ENCODE peak calls at places on chromosomes 11 and 22, in eight cellular contexts. A is fibroblast of lung, B is natural killer cell, M is heart right ventricle, T is AG04449, L is upper lobe of left lung, S is A549, F is spleen. P is an unnamed sample.

GRCh38 chr22:44724859-44725258 is 22.9 kb downstream of the PRR5 start:
- DNase-seq in A (no peak), B (no peak), M (no peak), T (no peak), L (peak; percentile 56), S (no peak), F (no peak), P (no peak)

GRCh38 chr11:86193297-86194095 is 51.1 kb upstream of the EED start:
- DNase-seq in A (peak; percentile 84), B (peak; percentile 37), M (peak; percentile 91), T (no peak), L (no peak), S (peak; percentile 87), F (peak; percentile 85), P (no peak)

GRCh38 chr11:110984147-110984546 is 261.4 kb upstream of the POU2AF2 start:
- DNase-seq in A (peak; percentile 51), B (no peak), M (no peak), T (no peak), L (no peak), S (no peak), F (no peak), P (no peak)

GRCh38 chr11:126420730-126421083 is 65.2 kb downstream of the ST3GAL4 start:
- DNase-seq in A (no peak), B (no peak), M (no peak), T (no peak), L (no peak), S (no peak), F (no peak), P (no peak)

GRCh38 chr11:65788801-65789200 is 1.9 kb downstream of the OVOL1 start:
- DNase-seq in A (no peak), B (no peak), M (no peak), T (no peak), L (peak; percentile 25), S (no peak), F (no peak), P (no peak)

GRCh38 chr11:120956710-120957500 is 67.0 kb upstream of the TBCEL start:
- DNase-seq in A (no peak), B (peak; percentile 34), M (no peak), T (no peak), L (peak; percentile 52), S (no peak), F (peak; percentile 78), P (no peak)

GRCh38 chr11:112179601-112180000 is 4.3 kb downstream of the BCO2 start:
- DNase-seq in A (no peak), B (no peak), M (no peak), T (no peak), L (no peak), S (no peak), F (no peak), P (no peak)

GRCh38 chr11:3639841-3640240 is 2.0 kb downstream of the ART5 start:
- DNase-seq in A (no peak), B (no peak), M (no peak), T (no peak), L (peak; percentile 73), S (no peak), F (no peak), P (no peak)

GRCh38 chr11:92357344-92357743 is 132.7 kb downstream of the FAT3 start:
- DNase-seq in A (no peak), B (no peak), M (no peak), T (no peak), L (no peak), S (no peak), F (no peak), P (no peak)

GRCh38 chr11:47071341-47071740 is 105.3 kb downstream of the ARFGAP2 start:
- DNase-seq in A (no peak), B (no peak), M (no peak), T (no peak), L (no peak), S (no peak), F (no peak), P (no peak)

GRCh38 chr11:45473491-45473890 is 187.3 kb upstream of the SYT13 start:
- DNase-seq in A (no peak), B (no peak), M (no peak), T (no peak), L (no peak), S (no peak), F (peak; percentile 18), P (no peak)

GRCh38 chr22:45007247-45007945 is 2.4 kb downstream of the PHF21B start:
- DNase-seq in A (peak; percentile 17), B (no peak), M (peak; percentile 27), T (no peak), L (peak; percentile 86), S (peak; percentile 18), F (no peak), P (no peak)

GRCh38 chr22:25113316-25113721 is 86.3 kb upstream of the CRYBB3 start:
- DNase-seq in A (no peak), B (no peak), M (no peak), T (no peak), L (no peak), S (no peak), F (no peak), P (no peak)

GRCh38 chr11:120330045-120330444 is 4.9 kb downstream of the TLCD5 start:
- DNase-seq in A (no peak), B (no peak), M (no peak), T (no peak), L (no peak), S (no peak), F (no peak), P (no peak)

GRCh38 chr22:40728731-40729189 is 49.5 kb downstream of the MCHR1 start:
- DNase-seq in A (peak; percentile 17), B (no peak), M (no peak), T (no peak), L (no peak), S (no peak), F (peak; percentile 79), P (no peak)

GRCh38 chr22:42964994-42965699 is 49.8 kb downstream of the PACSIN2 start:
- DNase-seq in A (peak; percentile 41), B (no peak), M (no peak), T (no peak), L (no peak), S (no peak), F (no peak), P (no peak)

DNA sequence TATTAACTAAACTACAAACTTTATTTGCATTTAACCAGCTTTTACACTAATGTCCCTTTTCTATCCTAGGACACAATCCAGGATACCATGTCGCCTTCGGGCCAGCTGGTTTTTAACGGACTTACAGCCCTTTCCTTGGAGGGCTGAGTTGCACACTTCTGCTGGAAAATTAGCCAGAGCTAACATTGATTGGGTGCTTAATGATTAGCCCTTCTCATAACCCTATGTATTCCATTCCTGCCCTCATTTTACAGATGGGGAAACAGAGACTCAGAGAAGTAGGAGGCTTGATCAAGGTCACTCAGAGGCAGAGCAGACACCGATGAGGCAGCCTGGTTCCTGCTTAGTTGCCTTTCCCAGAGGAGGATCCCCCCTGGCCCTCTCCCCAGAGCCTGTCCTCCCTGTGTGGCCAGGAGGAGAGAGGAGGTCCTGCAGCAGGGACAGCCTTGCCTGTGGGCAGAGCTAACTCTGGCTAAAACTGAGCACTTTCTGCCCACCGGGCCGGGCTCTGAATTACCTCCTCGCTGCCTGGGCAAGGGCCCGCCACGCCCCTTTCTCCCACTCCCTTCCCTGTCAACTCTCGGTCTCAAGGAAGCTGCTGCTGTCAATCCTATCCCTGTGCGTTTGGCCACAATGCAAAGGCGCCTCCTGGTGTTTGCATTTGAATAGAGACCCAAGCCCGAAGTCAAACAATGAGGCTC is 59.6 kb upstream of the PAX6 start:
- DNase-seq in A (peak; percentile 50), B (no peak), M (peak; percentile 32), T (no peak), L (peak; percentile 44), S (peak; percentile 47), F (no peak), P (peak; percentile 0)
- TF ChIP-seq CTCF in A (peak; percentile 79), B (no peak), M (peak; percentile 74), T (peak; percentile 75), L (peak; percentile 41), S (peak; percentile 82), F (peak; percentile 31), P (peak; percentile 85)

GRCh38 chr22:47548953-47549740 is 786.7 kb downstream of the TBC1D22A start:
- DNase-seq in A (no peak), B (no peak), M (no peak), T (no peak), L (no peak), S (no peak), F (no peak), P (no peak)

GRCh38 chr22:47547881-47548630 is 785.6 kb downstream of the TBC1D22A start:
- DNase-seq in A (no peak), B (no peak), M (no peak), T (no peak), L (no peak), S (no peak), F (no peak), P (no peak)

GRCh38 chr22:47549741-47550340 is 787.4 kb downstream of the TBC1D22A start:
- DNase-seq in A (no peak), B (no peak), M (no peak), T (no peak), L (no peak), S (no peak), F (no peak), P (no peak)

GRCh38 chr22:47544696-47545095 is 782.2 kb downstream of the TBC1D22A start:
- DNase-seq in A (no peak), B (no peak), M (no peak), T (no peak), L (no peak), S (no peak), F (no peak), P (no peak)

DNA sequence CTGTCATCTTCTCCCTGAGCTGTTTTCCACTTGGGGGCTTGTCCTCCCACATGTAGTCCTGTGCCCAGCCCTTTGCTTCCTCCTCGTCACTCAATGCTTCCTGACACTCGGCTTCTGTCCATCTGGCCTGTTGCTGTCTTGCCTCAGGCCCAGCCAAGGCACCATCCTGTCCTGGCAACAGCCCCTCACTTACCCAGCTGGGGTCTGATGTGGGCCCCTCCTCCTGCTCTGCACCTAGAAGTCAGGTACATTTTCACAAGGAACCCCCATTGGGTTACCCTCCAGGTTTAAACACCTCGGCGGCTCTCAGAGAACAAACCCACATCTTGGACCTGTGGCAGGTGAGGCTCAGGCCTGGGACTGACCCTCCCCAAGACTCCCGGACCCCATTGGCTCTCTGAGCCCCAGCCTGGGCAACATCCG is 784.8 kb downstream of the TBC1D22A start:
- DNase-seq in A (no peak), B (no peak), M (no peak), T (no peak), L (no peak), S (no peak), F (no peak), P (no peak)
- TF ChIP-seq CTCF in A (no peak), B (no peak), M (no peak), T (no peak), L (no peak), S (no peak), F (no peak), P (no peak)

GRCh38 chr11:77069336-77069968 is 2.7 kb downstream of the CAPN5 start:
- DNase-seq in A (no peak), B (no peak), M (no peak), T (no peak), L (no peak), S (no peak), F (no peak), P (no peak)
- TF ChIP-seq CTCF in A (no peak), B (no peak), M (no peak), T (no peak), L (no peak), S (no peak), F (no peak), P (no peak)

GRCh38 chr22:38505595-38506117 is 455 bp downstream of the DDX17 start:
- DNase-seq in A (peak; percentile 74), B (no peak), M (peak; percentile 77), T (no peak), L (peak; percentile 94), S (peak; percentile 20), F (peak; percentile 91), P (peak; percentile 46)
- TF ChIP-seq CTCF in A (no peak), B (no peak), M (no peak), T (no peak), L (no peak), S (no peak), F (no peak), P (no peak)

P was measured in AG09319.